ENCODE peak calls at places on chromosomes 7 and 10, in nine cellular contexts. H, L, K, I, Z, J, G, U and A are unnamed samples.

GRCh38 chr7:28132959-28133745 is 47.4 kb downstream of the JAZF1 start:
- DNase-seq in H (no peak), L (no peak), K (no peak), I (no peak), Z (no peak), J (no peak), G (no peak), U (no peak), A (no peak)

GRCh38 chr10:120508966-120509365 is 51.9 kb downstream of the PLPP4 start:
- DNase-seq in H (no peak), L (no peak), K (no peak), I (no peak), Z (no peak), J (no peak), G (no peak), U (no peak), A (no peak)

GRCh38 chr10:103723557-103723956 is 131.8 kb downstream of the SH3PXD2A start:
- DNase-seq in H (no peak), L (no peak), K (no peak), I (no peak), Z (no peak), J (no peak), G (no peak), U (no peak), A (no peak)

GRCh38 chr7:26060713-26061339 is 91.2 kb upstream of the NFE2L3 start:
- DNase-seq in H (no peak), L (no peak), K (no peak), I (no peak), Z (no peak), J (no peak), G (no peak), U (no peak), A (no peak)

GRCh38 chr7:98619450-98620321 is 2.6 kb downstream of the NPTX2 start:
- DNase-seq in H (peak; percentile 92), L (peak; percentile 67), K (no peak), I (no peak), Z (peak; percentile 34), J (no peak), G (peak; percentile 21), U (no peak), A (no peak)

GRCh38 chr7:82615527-82615926 is 171.9 kb upstream of the CACNA2D1 start:
- DNase-seq in H (no peak), L (no peak), K (no peak), I (peak; percentile 16), Z (no peak), J (no peak), G (no peak), U (peak; percentile 55), A (peak; percentile 68)

GRCh38 chr10:132875435-132875834 is 66.9 kb downstream of the CFAP46 start:
- DNase-seq in H (no peak), L (no peak), K (no peak), I (no peak), Z (no peak), J (no peak), G (no peak), U (no peak), A (peak; percentile 11)

GRCh38 chr10:89525556-89525955 is 9.8 kb downstream of the SLC16A12 start:
- DNase-seq in H (peak; percentile 64), L (no peak), K (no peak), I (peak; percentile 13), Z (no peak), J (no peak), G (no peak), U (no peak), A (no peak)

GRCh38 chr7:7667187-7667586 is 26.6 kb downstream of the UMAD1 start:
- DNase-seq in H (peak; percentile 86), L (no peak), K (no peak), I (no peak), Z (no peak), J (no peak), G (no peak), U (no peak), A (no peak)

GRCh38 chr10:111598433-111599059 is 521.7 kb downstream of the ADRA2A start:
- DNase-seq in H (peak; percentile 67), L (peak; percentile 81), K (no peak), I (peak; percentile 73), Z (no peak), J (no peak), G (peak; percentile 88), U (no peak), A (no peak)

GRCh38 chr10:103859161-103860141 is 4.1 kb upstream of the SH3PXD2A start:
- DNase-seq in H (peak; percentile 80), L (peak; percentile 71), K (no peak), I (peak; percentile 90), Z (no peak), J (no peak), G (peak; percentile 75), U (no peak), A (no peak)

GRCh38 chr10:16520900-16521299 is 779 bp downstream of the C1QL3 start:
- DNase-seq in H (peak; percentile 17), L (peak; percentile 67), K (no peak), I (peak; percentile 6), Z (peak; percentile 18), J (no peak), G (peak; percentile 51), U (no peak), A (peak; percentile 70)

GRCh38 chr10:104020020-104020419 is 53.1 kb downstream of the SLK start:
- DNase-seq in H (no peak), L (no peak), K (no peak), I (no peak), Z (no peak), J (no peak), G (no peak), U (no peak), A (no peak)

GRCh38 chr10:83607959-83608745 is 531.2 kb upstream of the GHITM start:
- DNase-seq in H (no peak), L (no peak), K (no peak), I (no peak), Z (no peak), J (no peak), G (no peak), U (no peak), A (no peak)

GRCh38 chr7:27367930-27368549 is 125.4 kb downstream of the EVX1 start:
- DNase-seq in H (no peak), L (no peak), K (no peak), I (no peak), Z (no peak), J (no peak), G (no peak), U (no peak), A (no peak)

DNA sequence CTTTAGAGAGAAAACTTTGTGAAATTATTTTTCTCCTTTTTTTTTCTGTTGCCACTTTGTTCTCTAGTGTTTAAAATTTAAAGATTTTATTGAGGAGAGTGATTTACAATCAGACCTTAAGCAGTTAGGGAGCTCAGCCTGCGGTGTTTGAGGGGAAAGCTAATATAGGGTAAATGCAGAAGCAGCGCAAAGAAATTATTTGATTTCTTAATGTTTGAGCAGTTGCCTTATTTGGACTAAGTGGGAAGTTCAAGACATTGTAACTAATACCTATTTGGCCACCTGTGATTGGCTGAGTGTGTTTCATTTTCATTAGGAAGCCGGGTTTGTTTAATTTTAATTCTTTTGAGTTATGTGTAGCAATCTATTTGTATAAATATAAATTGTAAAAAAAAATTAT is 25.3 kb downstream of the WAC start:
- DNase-seq in H (no peak), L (no peak), K (no peak), I (no peak), Z (no peak), J (no peak), G (no peak), U (no peak), A (no peak)
- H3K36me3 ChIP-seq in H (peaks cover 5% of the 10 kb centered on the region), L (peaks cover 14% of the 10 kb centered on the region), K (no peaks in the 10 kb centered on the region), I (no peaks in the 10 kb centered on the region), Z (peaks cover 8% of the 10 kb centered on the region), J (peaks cover 13% of the 10 kb centered on the region), G (no peaks in the 10 kb centered on the region), U (peaks cover 36% of the 10 kb centered on the region), A (peaks cover 41% of the 10 kb centered on the region)

GRCh38 chr7:100665168-100665567 is 8.4 kb upstream of the GNB2 start:
- DNase-seq in H (no peak), L (no peak), K (no peak), I (no peak), Z (no peak), J (no peak), G (no peak), U (no peak), A (no peak)
- H3K36me3 ChIP-seq in H (no peaks in the 10 kb centered on the region), L (no peaks in the 10 kb centered on the region), K (no peaks in the 10 kb centered on the region), I (no peaks in the 10 kb centered on the region), Z (no peaks in the 10 kb centered on the region), J (no peaks in the 10 kb centered on the region), G (no peaks in the 10 kb centered on the region), U (no peaks in the 10 kb centered on the region), A (no peaks in the 10 kb centered on the region)

GRCh38 chr10:102367441-102367840 is 28.1 kb upstream of the NFKB2 start:
- DNase-seq in H (no peak), L (no peak), K (no peak), I (no peak), Z (no peak), J (no peak), G (no peak), U (no peak), A (no peak)

GRCh38 chr10:102375250-102375649 is 20.3 kb upstream of the NFKB2 start:
- DNase-seq in H (no peak), L (no peak), K (no peak), I (no peak), Z (no peak), J (no peak), G (no peak), U (no peak), A (no peak)

GRCh38 chr10:102375867-102376266 is 19.6 kb upstream of the NFKB2 start:
- DNase-seq in H (no peak), L (no peak), K (no peak), I (no peak), Z (no peak), J (no peak), G (no peak), U (no peak), A (no peak)

GRCh38 chr10:102368072-102368471 is 27.4 kb upstream of the NFKB2 start:
- DNase-seq in H (no peak), L (no peak), K (no peak), I (no peak), Z (no peak), J (no peak), G (no peak), U (no peak), A (no peak)

DNA sequence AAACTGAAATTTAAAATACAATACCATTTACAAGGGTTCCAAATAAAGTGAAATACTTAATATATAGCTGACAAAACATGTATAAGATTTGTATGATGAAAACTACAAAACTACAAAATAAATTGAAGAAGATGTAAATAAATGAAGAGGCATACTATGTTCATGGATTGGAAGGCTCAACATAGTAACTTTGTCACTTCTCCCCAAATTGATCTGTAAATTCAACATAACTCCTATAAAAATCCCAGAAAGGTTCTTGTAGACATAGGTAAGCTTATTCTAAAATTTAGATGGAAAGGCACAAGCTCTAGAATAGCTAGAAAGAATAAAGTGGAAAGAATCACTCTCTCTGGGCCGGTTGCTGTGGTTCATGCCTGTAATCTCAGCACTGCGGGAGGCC is 24.2 kb upstream of the NFKB2 start:
- DNase-seq in H (no peak), L (no peak), K (no peak), I (no peak), Z (no peak), J (no peak), G (no peak), U (no peak), A (no peak)
- H3K36me3 ChIP-seq in H (peaks cover 70% of the 10 kb centered on the region), L (peaks cover 4% of the 10 kb centered on the region), K (peaks cover 9% of the 10 kb centered on the region), I (peaks cover 36% of the 10 kb centered on the region), Z (peaks cover 100% of the 10 kb centered on the region), J (peaks cover 87% of the 10 kb centered on the region), G (no peaks in the 10 kb centered on the region), U (peaks cover 99% of the 10 kb centered on the region), A (peaks cover 100% of the 10 kb centered on the region)

DNA sequence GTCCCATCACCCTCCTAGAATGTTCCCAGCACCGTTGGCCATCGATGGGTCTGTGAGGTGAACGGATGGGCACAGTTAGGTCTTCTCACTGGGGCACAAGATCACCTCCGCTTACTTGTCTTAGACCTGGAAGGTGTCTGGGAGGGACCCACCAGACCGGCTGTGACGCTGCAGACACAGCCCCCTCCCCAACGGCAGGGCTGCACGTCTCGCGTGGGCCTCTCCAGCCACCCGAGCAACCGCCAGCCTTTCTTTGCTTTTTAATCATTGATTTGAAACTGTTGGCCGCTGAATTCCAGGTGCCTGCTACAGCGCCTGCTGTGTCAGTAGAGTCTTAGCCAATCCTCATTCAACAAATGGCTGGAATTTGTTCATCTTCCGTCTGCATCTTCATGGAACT is 90.4 kb downstream of the DYNC2I1 start:
- DNase-seq in H (no peak), L (no peak), K (no peak), I (no peak), Z (no peak), J (no peak), G (no peak), U (no peak), A (no peak)
- H3K36me3 ChIP-seq in H (peaks cover 8% of the 10 kb centered on the region), L (no peaks in the 10 kb centered on the region), K (no peaks in the 10 kb centered on the region), I (peaks cover 6% of the 10 kb centered on the region), Z (peaks cover 96% of the 10 kb centered on the region), J (peaks cover 76% of the 10 kb centered on the region), G (peaks cover 3% of the 10 kb centered on the region), U (peaks cover 70% of the 10 kb centered on the region), A (peaks cover 55% of the 10 kb centered on the region)